ENCODE peak calls at places on chromosomes 11 and 22, in five cellular contexts. P, U, J, C and R are unnamed samples.
A peak's percentile ranks its signal among the peaks of the same experiment; 100 is the strongest.

GRCh38 chr11:11407065-11407737 is 54.2 kb upstream of the CSNK2A3 start:
- DNase-seq in C (peak; percentile 79), U (peak; percentile 78), P (no peak), J (no peak), R (peak; percentile 81)

GRCh38 chr22:48959496-48959895 is 868.2 kb downstream of the BRD1 start:
- DNase-seq in J (no peak), C (no peak), U (no peak), P (peak; percentile 9), R (no peak)

GRCh38 chr22:22397875-22398524 is 110.5 kb downstream of the ZNF280B start:
- DNase-seq in U (no peak), J (no peak), C (no peak), P (no peak), R (no peak)

GRCh38 chr11:83836883-83837654 is 550.9 kb upstream of the CCDC90B start:
- DNase-seq in J (peak; percentile 24), U (peak; percentile 79), C (peak; percentile 64), P (peak; percentile 45), R (no peak)

GRCh38 chr11:77125191-77125590 is 2.9 kb upstream of the MYO7A start:
- DNase-seq in P (no peak), J (no peak), C (no peak), U (no peak), R (no peak)

GRCh38 chr11:100748153-100748552 is 61.1 kb downstream of the ARHGAP42 start:
- DNase-seq in U (no peak), J (no peak), C (no peak), P (no peak), R (no peak)

GRCh38 chr11:121340010-121340580 is 47.5 kb downstream of the SC5D start:
- DNase-seq in J (no peak), P (no peak), C (no peak), U (no peak), R (no peak)

GRCh38 chr11:85180528-85180927 is 446.6 kb downstream of the DLG2 start:
- DNase-seq in C (no peak), U (no peak), J (no peak), P (no peak), R (no peak)

GRCh38 chr11:88016392-88017020 is 158.7 kb downstream of the RAB38 start:
- DNase-seq in J (peak; percentile 70), U (peak; percentile 85), C (peak; percentile 72), P (peak; percentile 74), R (peak; percentile 75)

GRCh38 chr11:70740475-70740825 is 342.1 kb downstream of the CTTN start:
- DNase-seq in P (no peak), J (no peak), U (no peak), C (no peak), R (no peak)

GRCh38 chr11:36622431-36623136 is 24.5 kb upstream of the RAG2 start:
- DNase-seq in J (peak; percentile 28), U (peak; percentile 58), P (no peak), C (peak; percentile 25), R (no peak)

GRCh38 chr11:15471028-15471708 is 356.4 kb downstream of the INSC start:
- DNase-seq in U (no peak), J (no peak), C (peak; percentile 71), P (no peak), R (no peak)

GRCh38 chr11:43868852-43869567 is 11.6 kb upstream of the ALKBH3 start:
- DNase-seq in P (no peak), J (peak; percentile 78), U (no peak), C (no peak), R (no peak)

GRCh38 chr11:129292768-129293167 is 82.9 kb upstream of the BARX2 start:
- DNase-seq in U (no peak), P (no peak), J (no peak), C (no peak), R (no peak)

GRCh38 chr22:30045901-30046715 is 34.2 kb upstream of the HORMAD2 start:
- DNase-seq in U (no peak), P (no peak), J (no peak), C (no peak), R (no peak)